ENCODE peak calls at places on chromosomes 11 and 22, in five cellular contexts. One of them, this sample, is unnamed.

GRCh38 chr22:23242473-23243001 is 62.2 kb downstream of the BCR start:
- DNase-seq in neural progenitor cell: peak; percentile 88
- DNase-seq in PC-3: no peak
- DNase-seq in GM23248: no peak
- DNase-seq in HCT116: no peak
- DNase-seq in this sample: no peak

GRCh38 chr22:50705219-50705691 is 32.6 kb downstream of the SHANK3 start:
- DNase-seq in neural progenitor cell: peak; percentile 98
- DNase-seq in PC-3: no peak
- DNase-seq in GM23248: no peak
- DNase-seq in HCT116: no peak
- DNase-seq in this sample: no peak

GRCh38 chr22:20108757-20109230 is 7.1 kb upstream of the RANBP1 start:
- DNase-seq in neural progenitor cell: no peak
- DNase-seq in PC-3: no peak
- DNase-seq in GM23248: no peak
- DNase-seq in HCT116: no peak
- DNase-seq in this sample: no peak

GRCh38 chr22:30021881-30022619 is 58.2 kb upstream of the HORMAD2 start:
- DNase-seq in neural progenitor cell: no peak
- DNase-seq in PC-3: no peak
- DNase-seq in GM23248: no peak
- DNase-seq in HCT116: no peak
- DNase-seq in this sample: no peak

GRCh38 chr22:31490496-31490925 is 869 bp upstream of the EIF4ENIF1 start:
- DNase-seq in neural progenitor cell: peak; percentile 43
- DNase-seq in PC-3: peak; percentile 51
- DNase-seq in GM23248: peak; percentile 85
- DNase-seq in HCT116: peak; percentile 22
- DNase-seq in this sample: peak; percentile 67

GRCh38 chr11:6755953-6756347 is 15.8 kb downstream of the OR2AG2 start:
- DNase-seq in neural progenitor cell: no peak
- DNase-seq in PC-3: no peak
- DNase-seq in GM23248: no peak
- DNase-seq in HCT116: no peak
- DNase-seq in this sample: no peak

GRCh38 chr11:67053896-67054850 is 2.5 kb upstream of the RHOD start:
- DNase-seq in neural progenitor cell: peak; percentile 79
- DNase-seq in PC-3: peak; percentile 72
- DNase-seq in GM23248: peak; percentile 76
- DNase-seq in HCT116: no peak
- DNase-seq in this sample: peak; percentile 57

GRCh38 chr11:57539342-57539741 is 1.9 kb downstream of the SMTNL1 start:
- DNase-seq in neural progenitor cell: no peak
- DNase-seq in PC-3: peak; percentile 7
- DNase-seq in GM23248: peak; percentile 12
- DNase-seq in HCT116: no peak
- DNase-seq in this sample: peak; percentile 21

GRCh38 chr22:50587407-50587806 is 4.8 kb upstream of the CHKB start:
- DNase-seq in neural progenitor cell: no peak
- DNase-seq in PC-3: no peak
- DNase-seq in GM23248: no peak
- DNase-seq in HCT116: no peak
- DNase-seq in this sample: no peak

GRCh38 chr11:65056999-65057398 is 1.4 kb downstream of the NAALADL1 start:
- DNase-seq in neural progenitor cell: no peak
- DNase-seq in PC-3: no peak
- DNase-seq in GM23248: no peak
- DNase-seq in HCT116: no peak
- DNase-seq in this sample: no peak

GRCh38 chr11:12674936-12675696 is 895 bp downstream of the TEAD1 start:
- DNase-seq in neural progenitor cell: peak; percentile 63
- DNase-seq in PC-3: no peak
- DNase-seq in GM23248: peak; percentile 70
- DNase-seq in HCT116: no peak
- DNase-seq in this sample: no peak

GRCh38 chr11:113926273-113927183 is 21.9 kb downstream of the HTR3B start:
- DNase-seq in neural progenitor cell: no peak
- DNase-seq in PC-3: peak; percentile 52
- DNase-seq in GM23248: peak; percentile 30
- DNase-seq in HCT116: no peak
- DNase-seq in this sample: peak; percentile 11

GRCh38 chr22:24146791-24147353 is 34.4 kb upstream of the SUSD2 start:
- DNase-seq in neural progenitor cell: peak; percentile 16
- DNase-seq in PC-3: no peak
- DNase-seq in GM23248: peak; percentile 65
- DNase-seq in HCT116: no peak
- DNase-seq in this sample: no peak

GRCh38 chr11:86932942-86933875 is 22.0 kb downstream of the FZD4 start:
- DNase-seq in neural progenitor cell: no peak
- DNase-seq in PC-3: no peak
- DNase-seq in GM23248: no peak
- DNase-seq in HCT116: no peak
- DNase-seq in this sample: no peak

GRCh38 chr22:19879996-19880785 is 25.5 kb upstream of the GNB1L start:
- DNase-seq in neural progenitor cell: no peak
- DNase-seq in PC-3: no peak
- DNase-seq in GM23248: no peak
- DNase-seq in HCT116: no peak
- DNase-seq in this sample: no peak

GRCh38 chr11:76206327-76207081 is at the start of gene WNT11:
- DNase-seq in neural progenitor cell: peak; percentile 93
- DNase-seq in PC-3: peak; percentile 57
- DNase-seq in GM23248: peak; percentile 69
- DNase-seq in HCT116: no peak
- DNase-seq in this sample: peak; percentile 20

GRCh38 chr11:110355011-110355744 is 58.8 kb upstream of the RDX start:
- DNase-seq in neural progenitor cell: peak; percentile 69
- DNase-seq in PC-3: no peak
- DNase-seq in GM23248: no peak
- DNase-seq in HCT116: no peak
- DNase-seq in this sample: no peak

GRCh38 chr11:71305451-71306125 is 53.2 kb upstream of the SHANK2 start:
- DNase-seq in neural progenitor cell: no peak
- DNase-seq in PC-3: no peak
- DNase-seq in GM23248: peak; percentile 16
- DNase-seq in HCT116: no peak
- DNase-seq in this sample: no peak

GRCh38 chr11:120119121-120119520 is 18.8 kb downstream of the TRIM29 start:
- DNase-seq in neural progenitor cell: no peak
- DNase-seq in PC-3: no peak
- DNase-seq in GM23248: no peak
- DNase-seq in HCT116: no peak
- DNase-seq in this sample: no peak
- H3K4me3 ChIP-seq in neural progenitor cell: no peak overlapping the region
- H3K4me3 ChIP-seq in PC-3: no peak overlapping the region
- H3K4me3 ChIP-seq in GM23248: no peak overlapping the region
- H3K4me3 ChIP-seq in HCT116: no peak overlapping the region
- H3K4me3 ChIP-seq in this sample: no peak overlapping the region

DNA sequence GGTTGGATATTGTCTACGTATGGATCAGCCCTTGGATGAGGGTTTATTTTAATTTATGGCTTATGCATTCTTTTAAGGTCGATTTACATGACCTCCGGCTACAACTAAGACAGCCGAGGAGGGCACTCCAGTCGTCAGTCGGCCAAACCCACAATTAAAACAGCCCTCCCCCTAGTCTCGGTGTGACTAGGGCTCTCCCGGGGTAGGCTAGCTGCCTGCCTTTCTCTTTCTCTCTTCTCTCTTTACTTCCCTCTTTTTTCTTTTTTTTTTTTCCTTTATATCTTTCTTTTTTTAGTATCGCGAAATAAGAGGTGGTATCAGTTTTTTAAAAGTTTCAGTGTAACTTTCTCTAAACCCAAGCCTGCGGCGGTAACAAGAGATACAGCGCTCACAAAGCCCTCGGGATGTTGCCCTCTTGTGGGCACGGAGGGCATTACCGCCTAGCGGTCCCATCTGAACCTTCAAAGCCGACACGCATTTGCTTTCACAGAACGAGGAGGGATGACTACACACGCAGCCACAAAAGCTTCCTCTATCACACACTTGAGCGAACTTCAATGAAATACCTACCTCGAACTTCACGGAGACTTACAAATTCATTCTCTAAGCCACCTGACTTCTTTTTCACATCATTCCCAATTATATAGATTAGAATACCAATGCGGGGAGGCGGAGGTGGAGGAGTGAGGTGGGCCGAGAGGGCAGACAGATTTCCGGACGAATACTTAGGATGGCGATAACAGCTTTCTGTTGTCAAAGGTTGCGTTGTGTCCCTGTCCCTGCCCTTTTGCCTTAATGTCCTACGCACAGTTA is 132.3 kb upstream of the C11orf58 start:
- DNase-seq in neural progenitor cell: peak; percentile 92
- DNase-seq in PC-3: peak; percentile 88
- DNase-seq in GM23248: peak; percentile 88
- DNase-seq in HCT116: peak; percentile 74
- DNase-seq in this sample: peak; percentile 92
- TF ChIP-seq EZH2 in neural progenitor cell: peak; percentile 39
- TF ChIP-seq EZH2 in PC-3: no peak
- TF ChIP-seq EZH2 in GM23248: peak; percentile 74
- TF ChIP-seq EZH2 in HCT116: no peak
- TF ChIP-seq EZH2 in this sample: no peak

DNA sequence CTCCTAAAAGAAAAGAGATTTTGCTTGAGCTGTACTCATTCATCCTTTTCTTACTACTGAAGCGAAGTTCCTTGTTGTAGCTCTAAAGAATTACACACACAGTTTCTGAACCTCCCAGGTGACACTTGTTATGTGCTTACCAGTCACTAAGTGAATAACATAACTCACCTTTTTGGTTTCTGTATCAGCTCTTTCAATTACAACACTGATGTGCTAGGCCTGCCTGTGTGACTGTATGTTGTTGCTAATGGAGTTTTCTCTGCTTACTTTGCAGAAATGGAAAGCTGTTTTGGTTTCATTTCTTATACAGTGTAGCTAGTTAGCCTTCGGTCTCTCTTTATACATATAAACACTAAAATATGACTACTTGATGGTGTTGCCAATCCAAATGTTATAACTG is 924.5 kb upstream of the TENM4 start:
- DNase-seq in neural progenitor cell: peak; percentile 7
- DNase-seq in PC-3: no peak
- DNase-seq in GM23248: no peak
- DNase-seq in HCT116: no peak
- DNase-seq in this sample: peak; percentile 36
- H3K27me3 ChIP-seq in neural progenitor cell: no peaks in the 10 kb centered on the region
- H3K27me3 ChIP-seq in PC-3: no peaks in the 10 kb centered on the region
- H3K27me3 ChIP-seq in GM23248: no peaks in the 10 kb centered on the region
- H3K27me3 ChIP-seq in HCT116: no peaks in the 10 kb centered on the region
- H3K27me3 ChIP-seq in this sample: no peaks in the 10 kb centered on the region

GRCh38 chr11:32426819-32427615 is 8.3 kb downstream of the WT1 start:
- DNase-seq in neural progenitor cell: peak; percentile 70
- DNase-seq in PC-3: no peak
- DNase-seq in GM23248: no peak
- DNase-seq in HCT116: no peak
- DNase-seq in this sample: no peak
- H3K4me3 ChIP-seq in neural progenitor cell: peak overlapping the region; percentile 47
- H3K4me3 ChIP-seq in PC-3: no peak overlapping the region
- H3K4me3 ChIP-seq in GM23248: no peak overlapping the region
- H3K4me3 ChIP-seq in HCT116: no peak overlapping the region
- H3K4me3 ChIP-seq in this sample: no peak overlapping the region

GRCh38 chr11:2862950-2863618 is 22.5 kb downstream of the CDKN1C start:
- DNase-seq in neural progenitor cell: peak; percentile 70
- DNase-seq in PC-3: peak; percentile 12
- DNase-seq in GM23248: peak; percentile 24
- DNase-seq in HCT116: no peak
- DNase-seq in this sample: no peak
- TF ChIP-seq EZH2 in neural progenitor cell: no peak
- TF ChIP-seq EZH2 in PC-3: no peak
- TF ChIP-seq EZH2 in GM23248: peak; percentile 13
- TF ChIP-seq EZH2 in HCT116: no peak
- TF ChIP-seq EZH2 in this sample: no peak

GRCh38 chr11:69483170-69483569 is 1.7 kb downstream of the LINC01488 start:
- DNase-seq in neural progenitor cell: no peak
- DNase-seq in PC-3: no peak
- DNase-seq in GM23248: no peak
- DNase-seq in HCT116: no peak
- DNase-seq in this sample: no peak
- H3K27me3 ChIP-seq in neural progenitor cell: no peaks in the 10 kb centered on the region
- H3K27me3 ChIP-seq in PC-3: no peaks in the 10 kb centered on the region
- H3K27me3 ChIP-seq in GM23248: no peaks in the 10 kb centered on the region
- H3K27me3 ChIP-seq in HCT116: no peaks in the 10 kb centered on the region
- H3K27me3 ChIP-seq in this sample: no peaks in the 10 kb centered on the region

DNA sequence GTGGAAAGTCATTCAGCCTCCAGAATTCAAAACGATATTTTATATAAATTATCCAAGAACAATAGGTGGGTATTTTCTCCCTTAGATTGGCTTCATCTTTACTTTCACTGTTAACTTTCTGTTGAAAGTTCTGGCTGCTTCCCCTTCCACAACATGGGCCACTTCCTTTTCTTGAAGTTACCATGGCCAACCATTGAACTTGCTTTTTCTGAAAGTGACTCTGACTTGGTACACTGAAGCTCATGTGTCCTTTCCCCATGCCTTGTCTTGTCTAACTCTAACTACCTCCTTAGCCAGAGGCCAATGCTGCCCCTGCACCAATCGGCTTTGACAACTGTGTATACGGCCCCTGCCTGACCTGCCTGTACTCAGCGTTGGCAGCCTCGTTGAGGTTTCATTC is 225.2 kb downstream of the FAT3 start:
- DNase-seq in neural progenitor cell: no peak
- DNase-seq in PC-3: no peak
- DNase-seq in GM23248: no peak
- DNase-seq in HCT116: no peak
- DNase-seq in this sample: no peak
- H3K4me3 ChIP-seq in neural progenitor cell: no peak overlapping the region
- H3K4me3 ChIP-seq in PC-3: no peak overlapping the region
- H3K4me3 ChIP-seq in GM23248: no peak overlapping the region
- H3K4me3 ChIP-seq in HCT116: no peak overlapping the region
- H3K4me3 ChIP-seq in this sample: no peak overlapping the region

GRCh38 chr11:22666700-22667439 is 459 bp downstream of the GAS2 start:
- DNase-seq in neural progenitor cell: peak; percentile 78
- DNase-seq in PC-3: no peak
- DNase-seq in GM23248: peak; percentile 20
- DNase-seq in HCT116: no peak
- DNase-seq in this sample: no peak
- TF ChIP-seq EZH2 in neural progenitor cell: peak; percentile 49
- TF ChIP-seq EZH2 in PC-3: no peak
- TF ChIP-seq EZH2 in GM23248: no peak
- TF ChIP-seq EZH2 in HCT116: no peak
- TF ChIP-seq EZH2 in this sample: peak; percentile 55

GRCh38 chr22:22089459-22090308 is 107.1 kb upstream of the TOP3B start:
- DNase-seq in neural progenitor cell: no peak
- DNase-seq in PC-3: no peak
- DNase-seq in GM23248: no peak
- DNase-seq in HCT116: no peak
- DNase-seq in this sample: no peak
- H3K27me3 ChIP-seq in neural progenitor cell: peaks cover 100% of the 10 kb centered on the region
- H3K27me3 ChIP-seq in PC-3: peaks cover 38% of the 10 kb centered on the region
- H3K27me3 ChIP-seq in GM23248: peaks cover 29% of the 10 kb centered on the region
- H3K27me3 ChIP-seq in HCT116: peaks cover 23% of the 10 kb centered on the region
- H3K27me3 ChIP-seq in this sample: no peaks in the 10 kb centered on the region

GRCh38 chr11:2301631-2302272 is at the start of the genes C11orf21 and TSPAN32:
- DNase-seq in neural progenitor cell: no peak
- DNase-seq in PC-3: peak; percentile 9
- DNase-seq in GM23248: no peak
- DNase-seq in HCT116: no peak
- DNase-seq in this sample: no peak
- H3K4me3 ChIP-seq in neural progenitor cell: no peak within 1 kb of the TSS
- H3K4me3 ChIP-seq in PC-3: no peak within 1 kb of the TSS
- H3K4me3 ChIP-seq in GM23248: no peak within 1 kb of the TSS
- H3K4me3 ChIP-seq in HCT116: no peak within 1 kb of the TSS
- H3K4me3 ChIP-seq in this sample: no peak within 1 kb of the TSS